ENCODE peak calls at places on chromosomes 3 and 15, in seven cellular contexts. H is aorta, D is type B pancreatic cell, P is DMS153, C is endothelial cell, Q is AG10803, R is left colon. X is an unnamed sample.
A peak's percentile ranks its signal among the peaks of the same experiment; 100 is the strongest.

GRCh38 chr3:43484926-43485488 is 136.8 kb downstream of the ANO10 start:
- DNase-seq in R (no peak), H (no peak), Q (no peak), D (no peak), C (no peak), P (no peak), X (no peak)

GRCh38 chr3:185094691-185095090 is 58.2 kb downstream of the C3orf70 start:
- DNase-seq in R (no peak), H (no peak), C (no peak), Q (no peak), P (no peak), D (no peak), X (no peak)

GRCh38 chr3:141938011-141938350 is 61.5 kb downstream of the ATP1B3 start:
- DNase-seq in R (no peak), Q (no peak), H (no peak), C (no peak), D (no peak), P (no peak), X (no peak)

GRCh38 chr3:48974076-48974864 is 15.8 kb upstream of the P4HTM start:
- DNase-seq in D (no peak), C (no peak), H (peak; percentile 14), P (no peak), R (no peak), Q (no peak), X (no peak)

GRCh38 chr15:34987623-34987981 is 485 bp downstream of the ZNF770 start:
- DNase-seq in P (no peak), H (no peak), R (peak; percentile 18), Q (peak; percentile 17), C (no peak), D (no peak), X (no peak)

GRCh38 chr3:61250784-61251173 is 473 bp downstream of the FHIT start:
- DNase-seq in D (no peak), Q (no peak), C (no peak), H (no peak), P (no peak), R (no peak), X (peak; percentile 16)

GRCh38 chr3:44522494-44522933 is 32.5 kb upstream of the ZKSCAN7 start:
- DNase-seq in C (no peak), Q (peak; percentile 9), D (no peak), H (no peak), P (no peak), R (no peak), X (no peak)

GRCh38 chr3:133937756-133938601 is 42.3 kb upstream of the RAB6B start:
- DNase-seq in Q (peak; percentile 95), R (no peak), H (peak; percentile 65), D (peak; percentile 45), C (no peak), P (no peak), X (no peak)

GRCh38 chr15:45184562-45185041 is 3.2 kb downstream of the SHF start:
- DNase-seq in H (peak; percentile 44), C (no peak), R (no peak), P (no peak), Q (no peak), D (no peak), X (no peak)

GRCh38 chr3:125052671-125053303 is 3.0 kb downstream of the HEG1 start:
- DNase-seq in R (no peak), D (no peak), Q (peak; percentile 98), C (no peak), P (peak; percentile 75), H (no peak), X (no peak)

GRCh38 chr3:111594205-111594604 is 941 bp downstream of the ZBED2 start:
- DNase-seq in D (no peak), R (no peak), P (no peak), Q (peak; percentile 76), C (no peak), H (no peak), X (no peak)

GRCh38 chr15:59933607-59934006 is 70.5 kb upstream of the FOXB1 start:
- DNase-seq in P (no peak), D (no peak), R (no peak), C (no peak), H (no peak), Q (no peak), X (no peak)

GRCh38 chr3:158166223-158166622 is 56.3 kb downstream of the RSRC1 start:
- DNase-seq in H (no peak), Q (no peak), R (no peak), P (no peak), D (no peak), C (no peak), X (no peak)

GRCh38 chr3:160665784-160666526 is 11.0 kb upstream of the ARL14 start:
- DNase-seq in D (no peak), P (no peak), C (no peak), H (no peak), R (peak; percentile 28), Q (peak; percentile 75), X (no peak)

GRCh38 chr3:12158387-12159226 is at the start of gene TIMP4:
- DNase-seq in C (no peak), D (peak; percentile 71), H (peak; percentile 86), Q (peak; percentile 15), R (peak; percentile 69), P (no peak), X (no peak)